ENCODE peak calls at places on chromosomes 13 and 19, in four cellular contexts. W is breast epithelium, T is AG10803, I is left lung. C is an unnamed sample.

GRCh38 chr13:30730526-30730925 is 4.8 kb upstream of the ALOX5AP start:
- DNase-seq in W (no peak), T (no peak), I (no peak), C (no peak)

GRCh38 chr19:10450853-10451609 is 30.7 kb downstream of the PDE4A start:
- DNase-seq in W (no peak), T (no peak), I (no peak), C (no peak)

GRCh38 chr19:1133471-1133929 is 29.7 kb downstream of the GPX4 start:
- DNase-seq in W (no peak), T (no peak), I (no peak), C (peak)

GRCh38 chr19:3520166-3521103 is 14.3 kb downstream of the FZR1 start:
- DNase-seq in W (peak), T (no peak), I (no peak), C (no peak)

GRCh38 chr13:33351324-33351723 is 65.8 kb upstream of the STARD13 start:
- DNase-seq in W (no peak), T (peak), I (no peak), C (peak)

GRCh38 chr13:95481051-95481775 is 71.3 kb upstream of the CLDN10 start:
- DNase-seq in W (no peak), T (no peak), I (no peak), C (peak)

GRCh38 chr19:7871280-7871529 is 3.0 kb downstream of the PRR36 start:
- DNase-seq in W (no peak), T (no peak), I (no peak), C (no peak)

GRCh38 chr19:4171676-4172075 is 10.7 kb downstream of the SIRT6 start:
- DNase-seq in W (no peak), T (no peak), I (peak), C (no peak)

GRCh38 chr13:75425216-75426009 is 56.6 kb downstream of the TBC1D4 start:
- DNase-seq in W (no peak), T (no peak), I (no peak), C (no peak)

GRCh38 chr13:51532736-51533197 is 51.5 kb upstream of the WDFY2 start:
- DNase-seq in W (no peak), T (no peak), I (no peak), C (no peak)

GRCh38 chr19:9883231-9883758 is 48.2 kb downstream of the PIN1 start:
- DNase-seq in W (no peak), T (no peak), I (no peak), C (no peak)

GRCh38 chr13:104943331-104943730 is 1592.1 kb downstream of the EFNB2 start:
- DNase-seq in W (no peak), T (no peak), I (no peak), C (no peak)

GRCh38 chr19:17966497-17967257 is at the start of gene KCNN1:
- DNase-seq in W (no peak), T (no peak), I (no peak), C (no peak)

GRCh38 chr19:17966115-17966455 is 822 bp upstream of the KCNN1 start:
- DNase-seq in W (no peak), T (no peak), I (no peak), C (no peak)

GRCh38 chr19:17969096-17969792 is 2.3 kb downstream of the KCNN1 start:
- DNase-seq in W (no peak), T (no peak), I (no peak), C (no peak)

GRCh38 chr19:17968376-17968775 is 1.5 kb downstream of the KCNN1 start:
- DNase-seq in W (no peak), T (no peak), I (no peak), C (no peak)

DNA sequence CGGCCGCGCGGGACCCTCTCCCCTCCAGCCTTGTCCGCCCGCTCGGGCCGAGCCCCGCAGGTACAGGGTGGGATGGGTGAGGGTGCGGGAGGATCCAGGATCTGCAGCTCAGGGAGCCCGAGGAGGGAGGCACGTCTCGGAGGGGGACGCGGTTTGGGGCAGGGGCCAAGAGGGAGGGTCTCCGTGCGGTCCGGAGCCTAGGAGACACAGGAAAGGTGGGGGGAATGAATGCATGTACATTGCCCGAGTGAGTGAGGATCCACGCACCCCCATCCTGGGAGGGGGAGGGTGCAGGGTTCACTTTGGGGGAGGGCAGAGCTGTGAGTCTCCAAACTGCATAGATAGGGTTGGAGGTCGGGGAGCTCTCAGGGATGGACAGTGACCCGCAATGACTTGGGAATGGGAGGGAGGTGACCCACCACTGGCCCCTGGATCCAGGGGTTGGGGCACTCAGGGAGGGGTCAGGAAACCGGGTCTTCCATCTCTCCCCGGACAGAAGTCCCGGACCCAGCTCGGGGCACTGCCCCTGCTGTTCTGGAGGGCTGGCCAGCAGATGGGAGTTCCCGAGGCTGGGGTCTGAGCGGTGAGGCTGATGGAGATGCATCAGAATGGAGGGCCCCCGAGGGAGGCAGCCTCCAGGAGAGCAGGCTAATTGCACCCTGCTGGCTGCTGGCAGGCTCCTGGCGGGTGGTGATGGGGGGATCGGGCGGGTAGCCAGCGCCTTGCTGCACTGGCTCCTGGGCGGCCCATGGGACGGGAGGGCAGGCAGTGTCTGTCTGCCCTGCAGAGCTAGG is 548 bp downstream of the KCNN1 start:
- DNase-seq in W (no peak), T (no peak), I (no peak), C (no peak)
- H3K4me3 ChIP-seq in W (peak), T (no peak), I (no peak), C (no peak)

DNA sequence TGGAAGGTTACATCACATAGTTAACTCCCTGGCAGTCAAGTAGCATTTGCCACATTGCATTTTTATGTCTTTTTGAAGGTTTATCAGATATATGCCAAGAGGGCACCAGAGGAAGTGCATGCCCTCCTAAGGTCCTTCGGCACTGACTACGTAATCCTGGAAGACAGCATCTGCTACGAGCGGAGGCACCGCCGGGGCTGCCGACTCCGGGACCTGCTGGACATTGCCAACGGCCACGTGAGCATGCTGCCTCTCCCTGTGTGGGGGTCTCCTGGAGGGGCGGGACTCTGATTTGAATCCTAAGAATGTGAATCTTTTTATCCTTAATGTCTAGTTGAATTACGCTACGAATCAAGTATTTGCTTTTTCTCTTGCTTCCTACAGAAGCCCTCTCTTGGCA is 74.8 kb downstream of the DPY19L3 start:
- DNase-seq in W (no peak), T (no peak), I (no peak), C (no peak)
- TF ChIP-seq CTCF in W (no peak), T (no peak), I (no peak), C (no peak)

DNA sequence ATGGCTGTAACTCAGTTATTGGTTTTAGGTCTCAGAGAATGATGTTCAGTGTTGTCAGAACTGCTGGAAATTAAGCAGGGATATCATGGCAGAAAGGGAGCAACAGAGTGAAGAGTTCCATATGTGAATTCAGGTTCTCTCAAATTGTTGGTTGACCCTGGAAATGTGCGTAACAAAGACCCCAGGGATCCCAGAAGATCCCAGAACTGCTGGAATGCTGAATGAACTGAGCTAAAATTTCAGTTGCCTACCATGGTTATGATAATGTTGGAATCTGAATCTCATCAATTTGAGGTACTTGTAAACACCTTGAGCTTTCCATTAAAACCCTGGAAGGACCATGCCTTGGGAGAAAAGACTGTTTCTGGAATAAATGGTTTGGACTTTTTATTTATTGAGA is 230.8 kb downstream of the GGACT start:
- DNase-seq in W (no peak), T (no peak), I (no peak), C (no peak)
- H3K4me3 ChIP-seq in W (no peak), T (no peak), I (no peak), C (no peak)

GRCh38 chr13:26219726-26220125 is 2.4 kb downstream of the RNF6 start:
- DNase-seq in W (no peak), T (peak), I (no peak), C (peak)

GRCh38 chr13:26221399-26221720 is 754 bp downstream of the RNF6 start:
- DNase-seq in W (no peak), T (no peak), I (no peak), C (no peak)

GRCh38 chr13:26220575-26220974 is 1.5 kb downstream of the RNF6 start:
- DNase-seq in W (no peak), T (peak), I (no peak), C (peak)

GRCh38 chr13:26222523-26223046 is 471 bp upstream of the RNF6 start:
- DNase-seq in W (no peak), T (no peak), I (no peak), C (no peak)

GRCh38 chr13:26221721-26222522 is at the start of gene RNF6:
- DNase-seq in W (peak), T (peak), I (peak), C (peak)
- TF ChIP-seq CTCF in W (no peak), T (no peak), I (no peak), C (no peak)

DNA sequence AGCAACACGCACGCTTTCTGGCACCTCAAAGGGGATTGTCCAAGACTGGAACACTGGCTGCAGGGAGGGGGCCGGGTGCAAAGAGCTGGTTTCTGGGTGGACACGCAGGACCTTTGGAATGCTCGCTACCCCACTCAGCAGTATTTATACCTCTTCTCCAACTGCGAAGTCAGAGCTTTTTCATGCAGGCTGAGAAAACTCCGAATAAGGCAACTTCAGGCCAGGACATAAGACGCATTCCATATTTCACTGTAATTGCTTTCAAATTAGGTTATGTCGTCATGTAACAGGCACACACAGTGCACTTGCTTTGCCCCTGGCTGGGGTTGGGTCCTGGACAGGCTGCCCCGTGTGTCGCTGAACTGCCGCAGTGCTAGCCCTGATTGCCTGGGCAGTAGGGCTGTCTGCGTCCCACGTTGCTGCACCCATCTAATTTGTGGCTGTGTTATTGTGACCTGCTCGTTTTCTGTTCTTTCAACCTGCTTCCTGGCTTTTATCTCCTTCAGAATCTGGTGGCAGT is 44.5 kb downstream of the ACTN4 start:
- DNase-seq in W (no peak), T (peak), I (no peak), C (peak)
- H3K4me3 ChIP-seq in W (peak), T (no peak), I (no peak), C (no peak)

DNA sequence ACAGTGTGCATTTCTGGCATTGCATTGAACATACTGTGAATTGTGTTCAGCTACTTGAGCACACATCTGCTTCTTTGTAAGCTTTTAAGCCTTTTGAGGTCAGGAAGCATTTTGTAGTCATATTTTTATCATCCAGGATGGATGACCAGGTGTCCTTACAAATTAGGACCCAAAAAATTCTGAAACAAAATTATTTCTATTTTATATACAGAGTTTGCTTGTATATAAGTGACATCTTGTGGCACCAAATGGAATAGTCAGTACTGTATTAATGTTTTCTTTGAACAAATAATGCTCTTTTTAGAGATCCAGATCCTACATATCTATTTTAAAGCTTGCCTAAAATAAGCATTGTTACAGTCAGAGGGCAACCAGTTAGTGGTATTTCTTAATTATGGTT is 9.5 kb upstream of the SUPT20H start:
- DNase-seq in W (no peak), T (peak), I (no peak), C (peak)
- TF ChIP-seq CTCF in W (no peak), T (peak), I (no peak), C (peak)

GRCh38 chr13:43830481-43830873 is 43.7 kb upstream of the ENOX1 start:
- DNase-seq in W (no peak), T (peak), I (no peak), C (peak)
- H3K4me3 ChIP-seq in W (peak), T (no peak), I (no peak), C (peak)

GRCh38 chr19:20964798-20965197 is 41.7 kb downstream of the ZNF85 start:
- DNase-seq in W (no peak), T (no peak), I (no peak), C (no peak)
- TF ChIP-seq CTCF in W (no peak), T (no peak), I (no peak), C (no peak)

GRCh38 chr13:91348906-91349435 is 1.5 kb downstream of the MIR17HG start:
- DNase-seq in W (peak), T (peak), I (peak), C (peak)

GRCh38 chr13:91351980-91352379 is 4.5 kb downstream of the MIR17HG start:
- DNase-seq in W (no peak), T (no peak), I (no peak), C (no peak)

GRCh38 chr13:91351123-91351522 is 3.6 kb downstream of the MIR17HG start:
- DNase-seq in W (no peak), T (no peak), I (no peak), C (no peak)

GRCh38 chr13:91347996-91348905 is 764 bp downstream of the MIR17HG start:
- DNase-seq in W (peak), T (peak), I (peak), C (no peak)

GRCh38 chr13:91349992-91350911 is 2.8 kb downstream of the MIR17HG start:
- DNase-seq in W (no peak), T (no peak), I (no peak), C (no peak)
- H3K4me3 ChIP-seq in W (no peak), T (no peak), I (peak), C (peak)

GRCh38 chr19:48418317-48419064 is 25.0 kb downstream of the GRIN2D start:
- DNase-seq in W (no peak), T (peak), I (peak), C (peak)
- TF ChIP-seq CTCF in W (no peak), T (peak), I (no peak), C (no peak)